ENCODE peak calls at places on chromosomes 16 and 17, in five cellular contexts. D, U, H, B and N are unnamed samples.
A peak's percentile ranks its signal among the peaks of the same experiment; 100 is the strongest.

GRCh38 chr17:49845210-49845782 is 2.6 kb downstream of the TAC4 start:
- DNase-seq in D (peak; percentile 26), U (no peak), H (no peak), B (no peak), N (no peak)

GRCh38 chr17:64769712-64770111 is 107.6 kb upstream of the SMURF2 start:
- DNase-seq in D (no peak), U (no peak), H (no peak), B (no peak), N (no peak)

GRCh38 chr16:51839697-51840462 is 688.8 kb upstream of the SALL1 start:
- DNase-seq in D (no peak), U (no peak), H (no peak), B (no peak), N (no peak)

GRCh38 chr16:89297870-89298545 is 80.5 kb downstream of the ZNF778 start:
- DNase-seq in D (no peak), U (no peak), H (no peak), B (no peak), N (no peak)

GRCh38 chr16:5216681-5217080 is 119.1 kb upstream of the EEF2KMT start:
- DNase-seq in D (no peak), U (no peak), H (no peak), B (no peak), N (no peak)

GRCh38 chr17:21452377-21453143 is 76.4 kb downstream of the KCNJ12 start:
- DNase-seq in D (peak; percentile 51), U (no peak), H (no peak), B (no peak), N (peak; percentile 52)

GRCh38 chr16:57701759-57702371 is 7.3 kb downstream of the DRC7 start:
- DNase-seq in D (no peak), U (no peak), H (no peak), B (no peak), N (no peak)

GRCh38 chr16:3612510-3613466 is 1.4 kb upstream of the SLX4 start:
- DNase-seq in D (no peak), U (no peak), H (no peak), B (no peak), N (no peak)

GRCh38 chr17:66564992-66565465 is 262.6 kb downstream of the PRKCA start:
- DNase-seq in D (no peak), U (no peak), H (no peak), B (peak; percentile 60), N (no peak)